ENCODE peak calls at places on chromosome 9, in five cellular contexts. H is IMR-90, P is H1, T is H9, L is mesenchymal stem cell. V is an unnamed sample.

GRCh38 chr9:89994988-89995613 is 390.3 kb downstream of the GADD45G start:
- DNase-seq in H (no peak), L (no peak), T (no peak), P (no peak), V (no peak)

GRCh38 chr9:97419315-97419867 is 7.5 kb downstream of the TDRD7 start:
- DNase-seq in L (peak; percentile 45), P (no peak), H (peak; percentile 71), T (no peak), V (no peak)

GRCh38 chr9:125983681-125984080 is 236.5 kb downstream of the PBX3 start:
- DNase-seq in H (no peak), L (no peak), P (peak; percentile 28), T (no peak), V (no peak)

GRCh38 chr9:34929506-34930102 is 28.5 kb upstream of the PHF24 start:
- DNase-seq in T (peak; percentile 68), H (peak; percentile 5), L (peak; percentile 8), P (peak; percentile 66), V (peak; percentile 23)

GRCh38 chr9:107394264-107394663 is 95.3 kb downstream of the KLF4 start:
- DNase-seq in L (no peak), H (no peak), P (no peak), T (no peak), V (no peak)

GRCh38 chr9:33813712-33814641 is 3.0 kb upstream of the UBE2R2 start:
- DNase-seq in H (peak; percentile 90), P (no peak), T (no peak), L (peak; percentile 89), V (no peak)

GRCh38 chr9:87662808-87663528 is 63.0 kb upstream of the CTSL start:
- DNase-seq in L (peak; percentile 62), P (peak; percentile 96), H (peak; percentile 44), T (peak; percentile 93), V (peak; percentile 49)

GRCh38 chr9:89538874-89539273 is 41.0 kb upstream of the SEMA4D start:
- DNase-seq in H (no peak), P (no peak), L (no peak), T (no peak), V (no peak)

GRCh38 chr9:6715755-6716643 is 41.8 kb upstream of the KDM4C start:
- DNase-seq in P (no peak), T (peak; percentile 58), L (no peak), H (no peak), V (no peak)

GRCh38 chr9:133346021-133346713 is 1.8 kb downstream of the MED22 start:
- DNase-seq in T (no peak), P (no peak), H (no peak), L (no peak), V (no peak)

GRCh38 chr9:37921546-37922300 is 17.8 kb upstream of the SLC25A51 start:
- DNase-seq in L (no peak), T (no peak), P (no peak), H (no peak), V (no peak)

GRCh38 chr9:22446589-22446949 is at the start of gene DMRTA1:
- DNase-seq in H (peak; percentile 25), P (no peak), T (peak; percentile 92), L (peak; percentile 73), V (no peak)

GRCh38 chr9:91101598-91102168 is 260.0 kb downstream of the AUH start:
- DNase-seq in H (no peak), L (no peak), P (no peak), T (no peak), V (no peak)

GRCh38 chr9:35651964-35652828 is 1.5 kb upstream of the SIT1 start:
- DNase-seq in L (peak; percentile 76), H (peak; percentile 72), T (no peak), P (no peak), V (no peak)

GRCh38 chr9:137301086-137301947 is 754 bp downstream of the NRARP start:
- DNase-seq in H (peak; percentile 39), L (peak; percentile 64), T (peak; percentile 59), P (peak; percentile 76), V (peak; percentile 75)
- H2AFZ ChIP-seq in H (peak overlapping the region; percentile 91), L (no peak overlapping the region), T (no peak overlapping the region), P (no peak overlapping the region), V (peak overlapping the region; percentile 65)

GRCh38 chr9:124454296-124454695 is 4.0 kb downstream of the ADGRD2 start:
- DNase-seq in L (no peak), T (no peak), H (no peak), P (no peak), V (no peak)
- H2BK15ac ChIP-seq in L (no peak overlapping the region), T (no peak overlapping the region), H (no peak overlapping the region), P (no peak overlapping the region), V (no peak overlapping the region)

GRCh38 chr9:123322771-123323481 is 33.1 kb upstream of the CRB2 start:
- DNase-seq in P (no peak), T (no peak), H (no peak), L (no peak), V (no peak)
- H3K27ac ChIP-seq in P (no peak overlapping the region), T (no peak overlapping the region), H (no peak overlapping the region), L (no peak overlapping the region), V (no peak overlapping the region)

GRCh38 chr9:129014611-129015010 is 13.5 kb downstream of the SH3GLB2 start:
- DNase-seq in T (no peak), P (no peak), L (no peak), H (no peak), V (no peak)
- H2AFZ ChIP-seq in T (no peak overlapping the region), P (no peak overlapping the region), L (no peak overlapping the region), H (no peak overlapping the region), V (no peak overlapping the region)

GRCh38 chr9:115733318-115733717 is 420.3 kb upstream of the PAPPA start:
- DNase-seq in P (no peak), L (peak; percentile 34), H (no peak), T (no peak), V (no peak)
- H2BK15ac ChIP-seq in P (no peak overlapping the region), L (no peak overlapping the region), H (no peak overlapping the region), T (no peak overlapping the region), V (no peak overlapping the region)

V was measured in neuronal stem cell.